ENCODE peak calls at places on chromosomes 13 and 19, in six cellular contexts. H is body of pancreas; G is K562; T is fibroblast of lung; V is CD8-positive, alpha-beta T cell; F is BJ. A is an unnamed sample.

GRCh38 chr19:50652722-50653121 is 3.5 kb downstream of the C19orf81 start:
- DNase-seq in H (no peak), G (no peak), T (no peak), V (no peak), F (no peak), A (no peak)

GRCh38 chr13:50401721-50402510 is 386.7 kb downstream of the KCNRG start:
- DNase-seq in H (no peak), G (no peak), T (peak; percentile 57), V (no peak), F (peak; percentile 61), A (peak; percentile 47)

GRCh38 chr13:47213057-47213456 is 316.2 kb upstream of the HTR2A start:
- DNase-seq in H (no peak), G (no peak), T (no peak), V (no peak), F (no peak), A (no peak)

GRCh38 chr13:21010621-21011020 is 50.8 kb downstream of the LATS2 start:
- DNase-seq in H (no peak), G (peak; percentile 38), T (no peak), V (no peak), F (no peak), A (no peak)

GRCh38 chr19:34588846-34589245 is 88.1 kb downstream of the SCGB2B2 start:
- DNase-seq in H (no peak), G (no peak), T (no peak), V (no peak), F (no peak), A (no peak)

GRCh38 chr13:45280751-45281634 is 60.0 kb downstream of the TPT1 start:
- DNase-seq in H (peak; percentile 71), G (peak; percentile 18), T (peak; percentile 74), V (peak; percentile 20), F (no peak), A (peak; percentile 34)

GRCh38 chr13:25371158-25371557 is 616 bp upstream of the ATP8A2 start:
- DNase-seq in H (no peak), G (no peak), T (no peak), V (no peak), F (no peak), A (no peak)

GRCh38 chr19:46732966-46733692 is 12.7 kb upstream of the FKRP start:
- DNase-seq in H (peak; percentile 71), G (no peak), T (peak; percentile 60), V (no peak), F (no peak), A (no peak)

GRCh38 chr19:33175886-33176669 is 18.1 kb upstream of the LRP3 start:
- DNase-seq in H (peak; percentile 30), G (no peak), T (peak; percentile 33), V (peak; percentile 21), F (no peak), A (no peak)

GRCh38 chr13:40390290-40391008 is 276.0 kb downstream of the FOXO1 start:
- DNase-seq in H (no peak), G (no peak), T (no peak), V (no peak), F (no peak), A (no peak)
- H3K4me3 ChIP-seq in H (no peak overlapping the region), G (no peak overlapping the region), T (no peak overlapping the region), V (no peak overlapping the region), F (no peak overlapping the region), A (no peak overlapping the region)

GRCh38 chr19:54432144-54432738 is 16.8 kb upstream of the LENG8 start:
- DNase-seq in H (no peak), G (no peak), T (no peak), V (no peak), F (no peak), A (no peak)

GRCh38 chr19:54429176-54429495 is 13.9 kb downstream of the TTYH1 start:
- DNase-seq in H (no peak), G (no peak), T (no peak), V (no peak), F (no peak), A (no peak)

GRCh38 chr19:54429545-54430227 is 14.4 kb downstream of the TTYH1 start:
- DNase-seq in H (no peak), G (no peak), T (no peak), V (no peak), F (no peak), A (no peak)

GRCh38 chr19:54430306-54431254 is 15.3 kb downstream of the TTYH1 start:
- DNase-seq in H (peak; percentile 72), G (peak; percentile 63), T (peak; percentile 28), V (peak; percentile 17), F (no peak), A (no peak)

GRCh38 chr19:54431255-54431838 is 16.1 kb downstream of the TTYH1 start:
- DNase-seq in H (peak; percentile 95), G (no peak), T (no peak), V (no peak), F (no peak), A (no peak)
- H3K4me3 ChIP-seq in H (no peak overlapping the region), G (no peak overlapping the region), T (no peak overlapping the region), V (no peak overlapping the region), F (no peak overlapping the region), A (no peak overlapping the region)

DNA sequence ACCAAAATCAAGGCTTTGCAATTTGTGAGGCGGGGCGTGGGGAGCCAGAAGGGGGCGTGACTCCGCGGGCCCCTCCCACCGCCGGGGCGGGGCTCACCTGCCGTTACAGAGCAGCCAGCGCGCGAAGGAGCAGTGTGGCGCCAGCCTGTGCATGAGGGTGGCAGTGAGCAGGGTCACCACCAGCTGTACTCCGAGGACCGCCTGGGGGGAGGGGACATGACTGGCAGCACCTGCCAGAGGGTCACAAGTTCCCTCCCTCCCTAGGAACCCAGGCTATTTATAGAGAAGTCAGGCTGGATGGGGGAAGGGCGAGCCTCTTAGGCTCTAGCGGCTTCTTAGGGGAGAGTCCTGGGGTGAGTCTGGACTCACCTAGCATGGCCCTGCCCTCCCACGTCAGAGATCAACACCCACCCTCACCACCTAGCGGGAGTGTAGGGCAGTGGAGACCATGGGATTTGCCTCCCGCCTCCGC is 3.6 kb downstream of the TMEM161A start:
- DNase-seq in H (no peak), G (peak; percentile 90), T (no peak), V (no peak), F (no peak), A (no peak)
- H3K4me3 ChIP-seq in H (no peak overlapping the region), G (peak overlapping the region; percentile 37), T (no peak overlapping the region), V (no peak overlapping the region), F (no peak overlapping the region), A (no peak overlapping the region)

GRCh38 chr13:65260938-65261880 is 1968.9 kb downstream of the PCDH9 start:
- DNase-seq in H (no peak), G (no peak), T (peak; percentile 18), V (no peak), F (no peak), A (no peak)
- H3K4me3 ChIP-seq in H (no peak overlapping the region), G (no peak overlapping the region), T (no peak overlapping the region), V (no peak overlapping the region), F (no peak overlapping the region), A (no peak overlapping the region)

A was measured in skeletal muscle cell.